ENCODE peak calls at places on chromosome 13, in five cellular contexts. E, M, W, C and U are unnamed samples.

GRCh38 chr13:38415233-38415632 is 65.6 kb downstream of the UFM1 start:
- DNase-seq in E (no peak), M (no peak), W (no peak), C (peak; percentile 21), U (no peak)

GRCh38 chr13:36814465-36814864 is 4.6 kb upstream of the RFXAP start:
- DNase-seq in E (no peak), M (no peak), W (no peak), C (no peak), U (no peak)

GRCh38 chr13:111093634-111094033 is 21.5 kb upstream of the ARHGEF7 start:
- DNase-seq in E (no peak), M (peak; percentile 70), W (no peak), C (no peak), U (no peak)

GRCh38 chr13:30978981-30979956 is 46.8 kb downstream of the TEX26 start:
- DNase-seq in E (peak; percentile 8), M (peak; percentile 90), W (peak; percentile 48), C (peak; percentile 60), U (peak; percentile 3)

GRCh38 chr13:29507356-29507755 is 88.1 kb downstream of the SLC7A1 start:
- DNase-seq in E (no peak), M (no peak), W (no peak), C (no peak), U (no peak)

GRCh38 chr13:100675660-100676129 is 1.1 kb upstream of the TMTC4 start:
- DNase-seq in E (peak; percentile 27), M (no peak), W (no peak), C (no peak), U (no peak)

GRCh38 chr13:51912091-51912490 is 50.3 kb downstream of the CCDC70 start:
- DNase-seq in E (no peak), M (no peak), W (no peak), C (peak; percentile 23), U (no peak)

GRCh38 chr13:98143157-98143553 is 261 bp downstream of the FARP1 start:
- DNase-seq in E (no peak), M (no peak), W (peak; percentile 50), C (no peak), U (no peak)

GRCh38 chr13:50891206-50891605 is 18.4 kb upstream of the RNASEH2B start:
- DNase-seq in E (no peak), M (no peak), W (no peak), C (peak; percentile 59), U (no peak)

GRCh38 chr13:111119966-111120365 is 4.9 kb downstream of the ARHGEF7 start:
- DNase-seq in E (no peak), M (no peak), W (no peak), C (no peak), U (no peak)